ENCODE peak calls at places on chromosomes 12 and 14, in eight cellular contexts. One of them, this sample, is unnamed.

GRCh38 chr12:31876568-31877424 is 82.4 kb upstream of the RESF1 start:
- DNase-seq in B cell: peak
- DNase-seq in sigmoid colon: no peak
- DNase-seq in nephron progenitor cell: no peak
- DNase-seq in astrocyte: no peak
- DNase-seq in GM12865: no peak
- DNase-seq in thoracic aorta: no peak
- DNase-seq in CD4-positive, alpha-beta T cell: no peak
- DNase-seq in this sample: no peak

GRCh38 chr12:92400006-92400405 is 254.4 kb upstream of the BTG1 start:
- DNase-seq in thoracic aorta: no peak
- DNase-seq in B cell: peak
- DNase-seq in nephron progenitor cell: no peak
- DNase-seq in astrocyte: no peak
- DNase-seq in CD4-positive, alpha-beta T cell: no peak
- DNase-seq in sigmoid colon: no peak
- DNase-seq in GM12865: peak
- DNase-seq in this sample: no peak

GRCh38 chr12:132309162-132310086 is 20.0 kb downstream of the GALNT9 start:
- DNase-seq in B cell: no peak
- DNase-seq in thoracic aorta: no peak
- DNase-seq in CD4-positive, alpha-beta T cell: no peak
- DNase-seq in astrocyte: no peak
- DNase-seq in nephron progenitor cell: no peak
- DNase-seq in sigmoid colon: peak
- DNase-seq in GM12865: no peak
- DNase-seq in this sample: no peak

GRCh38 chr12:25959069-25959961 is 833 bp downstream of the RASSF8 start:
- DNase-seq in CD4-positive, alpha-beta T cell: no peak
- DNase-seq in thoracic aorta: peak
- DNase-seq in nephron progenitor cell: peak
- DNase-seq in B cell: peak
- DNase-seq in GM12865: peak
- DNase-seq in astrocyte: peak
- DNase-seq in sigmoid colon: peak
- DNase-seq in this sample: peak

GRCh38 chr14:24816011-24816928 is 182.3 kb upstream of the GZMB start:
- DNase-seq in thoracic aorta: no peak
- DNase-seq in sigmoid colon: no peak
- DNase-seq in CD4-positive, alpha-beta T cell: no peak
- DNase-seq in astrocyte: peak
- DNase-seq in nephron progenitor cell: peak
- DNase-seq in B cell: no peak
- DNase-seq in GM12865: no peak
- DNase-seq in this sample: no peak

GRCh38 chr14:105313381-105314286 is 914 bp upstream of the PACS2 start:
- DNase-seq in CD4-positive, alpha-beta T cell: no peak
- DNase-seq in GM12865: peak
- DNase-seq in thoracic aorta: no peak
- DNase-seq in B cell: no peak
- DNase-seq in nephron progenitor cell: peak
- DNase-seq in astrocyte: no peak
- DNase-seq in sigmoid colon: no peak
- DNase-seq in this sample: no peak

GRCh38 chr12:42332301-42332894 is 6.4 kb downstream of the PPHLN1 start:
- DNase-seq in sigmoid colon: no peak
- DNase-seq in B cell: peak
- DNase-seq in CD4-positive, alpha-beta T cell: peak
- DNase-seq in thoracic aorta: no peak
- DNase-seq in GM12865: peak
- DNase-seq in nephron progenitor cell: no peak
- DNase-seq in astrocyte: peak
- DNase-seq in this sample: peak

GRCh38 chr12:108633534-108634224 is at the start of gene SELPLG:
- DNase-seq in thoracic aorta: no peak
- DNase-seq in B cell: peak
- DNase-seq in astrocyte: no peak
- DNase-seq in sigmoid colon: peak
- DNase-seq in nephron progenitor cell: no peak
- DNase-seq in GM12865: peak
- DNase-seq in CD4-positive, alpha-beta T cell: peak
- DNase-seq in this sample: no peak

GRCh38 chr12:17809206-17809605 is 280.8 kb downstream of the RERGL start:
- DNase-seq in B cell: no peak
- DNase-seq in sigmoid colon: no peak
- DNase-seq in GM12865: no peak
- DNase-seq in thoracic aorta: no peak
- DNase-seq in CD4-positive, alpha-beta T cell: no peak
- DNase-seq in astrocyte: no peak
- DNase-seq in nephron progenitor cell: no peak
- DNase-seq in this sample: no peak

GRCh38 chr12:57868870-57869609 is 22.5 kb upstream of the CTDSP2 start:
- DNase-seq in CD4-positive, alpha-beta T cell: no peak
- DNase-seq in nephron progenitor cell: peak
- DNase-seq in sigmoid colon: peak
- DNase-seq in astrocyte: no peak
- DNase-seq in B cell: no peak
- DNase-seq in thoracic aorta: no peak
- DNase-seq in GM12865: no peak
- DNase-seq in this sample: no peak

GRCh38 chr12:94284859-94285258 is 136.5 kb downstream of the PLXNC1 start:
- DNase-seq in CD4-positive, alpha-beta T cell: no peak
- DNase-seq in astrocyte: no peak
- DNase-seq in thoracic aorta: no peak
- DNase-seq in GM12865: no peak
- DNase-seq in nephron progenitor cell: no peak
- DNase-seq in B cell: no peak
- DNase-seq in sigmoid colon: no peak
- DNase-seq in this sample: no peak

GRCh38 chr14:35438910-35439713 is 34.6 kb upstream of the NFKBIA start:
- DNase-seq in thoracic aorta: no peak
- DNase-seq in sigmoid colon: no peak
- DNase-seq in astrocyte: no peak
- DNase-seq in B cell: peak
- DNase-seq in CD4-positive, alpha-beta T cell: no peak
- DNase-seq in GM12865: peak
- DNase-seq in nephron progenitor cell: no peak
- DNase-seq in this sample: no peak
- TF ChIP-seq CTCF in thoracic aorta: no peak
- TF ChIP-seq CTCF in sigmoid colon: no peak
- TF ChIP-seq CTCF in astrocyte: peak
- TF ChIP-seq CTCF in B cell: peak
- TF ChIP-seq CTCF in CD4-positive, alpha-beta T cell: peak
- TF ChIP-seq CTCF in GM12865: peak
- TF ChIP-seq CTCF in nephron progenitor cell: peak
- TF ChIP-seq CTCF in this sample: peak

GRCh38 chr14:103006106-103006505 is 51.2 kb downstream of the CDC42BPB start:
- DNase-seq in sigmoid colon: peak
- DNase-seq in thoracic aorta: no peak
- DNase-seq in CD4-positive, alpha-beta T cell: no peak
- DNase-seq in nephron progenitor cell: no peak
- DNase-seq in B cell: no peak
- DNase-seq in astrocyte: no peak
- DNase-seq in GM12865: no peak
- DNase-seq in this sample: no peak

GRCh38 chr14:103003351-103003615 is 54.1 kb downstream of the CDC42BPB start:
- DNase-seq in CD4-positive, alpha-beta T cell: no peak
- DNase-seq in B cell: no peak
- DNase-seq in nephron progenitor cell: no peak
- DNase-seq in GM12865: no peak
- DNase-seq in sigmoid colon: no peak
- DNase-seq in astrocyte: no peak
- DNase-seq in thoracic aorta: no peak
- DNase-seq in this sample: no peak

GRCh38 chr14:103001651-103002396 is 55.5 kb downstream of the CDC42BPB start:
- DNase-seq in astrocyte: no peak
- DNase-seq in CD4-positive, alpha-beta T cell: no peak
- DNase-seq in GM12865: peak
- DNase-seq in nephron progenitor cell: no peak
- DNase-seq in thoracic aorta: no peak
- DNase-seq in sigmoid colon: no peak
- DNase-seq in B cell: peak
- DNase-seq in this sample: no peak

GRCh38 chr14:103002578-103003350 is 54.6 kb downstream of the CDC42BPB start:
- DNase-seq in CD4-positive, alpha-beta T cell: no peak
- DNase-seq in thoracic aorta: no peak
- DNase-seq in GM12865: no peak
- DNase-seq in B cell: no peak
- DNase-seq in astrocyte: no peak
- DNase-seq in nephron progenitor cell: no peak
- DNase-seq in sigmoid colon: no peak
- DNase-seq in this sample: no peak

GRCh38 chr14:103003850-103004249 is 53.5 kb downstream of the CDC42BPB start:
- DNase-seq in nephron progenitor cell: no peak
- DNase-seq in GM12865: no peak
- DNase-seq in sigmoid colon: no peak
- DNase-seq in CD4-positive, alpha-beta T cell: no peak
- DNase-seq in B cell: no peak
- DNase-seq in astrocyte: no peak
- DNase-seq in thoracic aorta: no peak
- DNase-seq in this sample: no peak
- TF ChIP-seq CTCF in nephron progenitor cell: no peak
- TF ChIP-seq CTCF in GM12865: no peak
- TF ChIP-seq CTCF in sigmoid colon: no peak
- TF ChIP-seq CTCF in CD4-positive, alpha-beta T cell: no peak
- TF ChIP-seq CTCF in B cell: no peak
- TF ChIP-seq CTCF in astrocyte: no peak
- TF ChIP-seq CTCF in thoracic aorta: no peak
- TF ChIP-seq CTCF in this sample: no peak

DNA sequence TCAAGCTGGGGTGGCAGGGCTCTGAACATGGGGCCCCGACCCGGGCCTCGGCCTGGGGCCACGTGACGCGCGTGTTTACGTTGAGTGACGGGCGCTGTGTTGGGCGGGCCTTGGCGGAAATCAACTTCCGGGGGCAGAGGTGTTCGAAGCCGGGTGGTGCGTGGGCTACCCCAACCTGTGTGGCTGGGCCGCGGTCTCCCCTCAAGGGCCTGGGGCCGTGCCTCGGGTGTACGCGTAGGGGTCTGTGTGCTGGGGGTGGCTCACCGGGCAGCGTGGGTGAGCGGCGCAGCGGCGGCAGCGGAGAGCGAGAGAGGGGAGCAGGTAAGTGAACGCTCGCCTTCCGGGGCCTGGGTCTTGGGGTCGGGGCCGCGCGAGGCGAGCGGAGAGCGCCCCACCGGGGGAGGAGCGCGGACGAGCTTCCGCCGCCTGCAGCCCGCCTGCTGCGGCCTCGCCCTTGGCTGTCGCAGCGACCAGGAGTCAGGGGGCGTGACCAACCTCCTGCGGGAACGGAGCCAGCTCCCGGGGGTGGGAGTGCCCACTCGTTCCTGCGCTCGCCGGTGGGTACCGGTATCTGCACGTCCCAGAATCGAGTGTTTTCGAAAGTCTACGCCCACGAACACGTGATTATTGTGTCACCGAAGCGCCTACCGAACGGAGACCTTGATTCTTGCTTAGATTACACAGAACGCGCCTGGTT is at the start of gene CCDC91:
- DNase-seq in nephron progenitor cell: peak
- DNase-seq in thoracic aorta: peak
- DNase-seq in B cell: peak
- DNase-seq in GM12865: peak
- DNase-seq in sigmoid colon: peak
- DNase-seq in astrocyte: peak
- DNase-seq in CD4-positive, alpha-beta T cell: peak
- DNase-seq in this sample: peak
- TF ChIP-seq CTCF in nephron progenitor cell: no peak
- TF ChIP-seq CTCF in thoracic aorta: no peak
- TF ChIP-seq CTCF in B cell: no peak
- TF ChIP-seq CTCF in GM12865: no peak
- TF ChIP-seq CTCF in sigmoid colon: no peak
- TF ChIP-seq CTCF in astrocyte: no peak
- TF ChIP-seq CTCF in CD4-positive, alpha-beta T cell: no peak
- TF ChIP-seq CTCF in this sample: peak

GRCh38 chr12:11685716-11686115 is 36.2 kb downstream of the ETV6 start:
- DNase-seq in nephron progenitor cell: no peak
- DNase-seq in astrocyte: peak
- DNase-seq in CD4-positive, alpha-beta T cell: no peak
- DNase-seq in B cell: no peak
- DNase-seq in GM12865: no peak
- DNase-seq in thoracic aorta: no peak
- DNase-seq in sigmoid colon: no peak
- DNase-seq in this sample: no peak

GRCh38 chr12:11686135-11686534 is 36.7 kb downstream of the ETV6 start:
- DNase-seq in CD4-positive, alpha-beta T cell: no peak
- DNase-seq in sigmoid colon: no peak
- DNase-seq in thoracic aorta: no peak
- DNase-seq in GM12865: no peak
- DNase-seq in B cell: no peak
- DNase-seq in nephron progenitor cell: no peak
- DNase-seq in astrocyte: no peak
- DNase-seq in this sample: no peak

GRCh38 chr12:11684811-11685210 is 35.3 kb downstream of the ETV6 start:
- DNase-seq in nephron progenitor cell: no peak
- DNase-seq in thoracic aorta: no peak
- DNase-seq in sigmoid colon: no peak
- DNase-seq in CD4-positive, alpha-beta T cell: no peak
- DNase-seq in B cell: no peak
- DNase-seq in astrocyte: no peak
- DNase-seq in GM12865: no peak
- DNase-seq in this sample: no peak

GRCh38 chr12:11685261-11685660 is 35.8 kb downstream of the ETV6 start:
- DNase-seq in thoracic aorta: no peak
- DNase-seq in sigmoid colon: no peak
- DNase-seq in nephron progenitor cell: no peak
- DNase-seq in CD4-positive, alpha-beta T cell: no peak
- DNase-seq in B cell: no peak
- DNase-seq in astrocyte: no peak
- DNase-seq in GM12865: no peak
- DNase-seq in this sample: no peak

DNA sequence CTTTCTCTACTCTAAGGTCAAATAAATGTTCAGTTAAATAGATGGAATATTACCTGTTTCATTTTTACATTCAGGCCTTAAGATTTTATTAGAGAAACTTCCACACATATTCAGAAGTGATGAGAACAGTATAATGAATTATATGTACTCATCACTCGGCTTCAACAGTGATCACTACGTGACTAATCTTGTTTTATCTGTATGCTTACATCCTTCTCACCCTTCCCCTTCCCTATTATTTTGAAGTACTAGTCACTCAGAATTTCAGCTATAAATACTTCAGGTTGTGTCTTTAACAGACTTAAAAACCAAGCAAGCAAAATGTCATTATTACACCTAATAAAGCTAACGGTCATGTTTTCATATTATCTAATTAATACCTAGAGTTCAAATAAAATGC is 34.9 kb downstream of the ETV6 start:
- DNase-seq in astrocyte: peak
- DNase-seq in CD4-positive, alpha-beta T cell: no peak
- DNase-seq in sigmoid colon: no peak
- DNase-seq in GM12865: no peak
- DNase-seq in thoracic aorta: no peak
- DNase-seq in nephron progenitor cell: no peak
- DNase-seq in B cell: no peak
- DNase-seq in this sample: peak
- TF ChIP-seq CTCF in astrocyte: no peak
- TF ChIP-seq CTCF in CD4-positive, alpha-beta T cell: no peak
- TF ChIP-seq CTCF in sigmoid colon: no peak
- TF ChIP-seq CTCF in GM12865: no peak
- TF ChIP-seq CTCF in thoracic aorta: no peak
- TF ChIP-seq CTCF in nephron progenitor cell: no peak
- TF ChIP-seq CTCF in B cell: no peak
- TF ChIP-seq CTCF in this sample: no peak

GRCh38 chr14:60327447-60328331 is 78.7 kb downstream of the PPM1A start:
- DNase-seq in B cell: peak
- DNase-seq in astrocyte: peak
- DNase-seq in GM12865: peak
- DNase-seq in CD4-positive, alpha-beta T cell: peak
- DNase-seq in nephron progenitor cell: peak
- DNase-seq in thoracic aorta: no peak
- DNase-seq in sigmoid colon: no peak
- DNase-seq in this sample: no peak
- TF ChIP-seq CTCF in B cell: no peak
- TF ChIP-seq CTCF in astrocyte: no peak
- TF ChIP-seq CTCF in GM12865: peak
- TF ChIP-seq CTCF in CD4-positive, alpha-beta T cell: no peak
- TF ChIP-seq CTCF in nephron progenitor cell: no peak
- TF ChIP-seq CTCF in thoracic aorta: no peak
- TF ChIP-seq CTCF in sigmoid colon: no peak
- TF ChIP-seq CTCF in this sample: no peak

This sample was measured in HFFc6.